ENCODE peak calls at places on chromosomes 6 and 20, in ten cellular contexts. H, U, Z, K, J, W, X, P, I and R are unnamed samples.

GRCh38 chr6:33686981-33687975 is 24.2 kb downstream of the UQCC2 start:
- DNase-seq in H (no peak), U (no peak), Z (no peak), K (no peak), J (no peak), W (no peak), X (no peak), P (no peak), I (no peak), R (no peak)

GRCh38 chr20:53126185-53126584 is 154.0 kb downstream of the TSHZ2 start:
- DNase-seq in H (peak), U (no peak), Z (no peak), K (peak), J (no peak), W (no peak), X (no peak), P (no peak), I (no peak), R (no peak)

GRCh38 chr6:105921781-105922180 is 164.4 kb upstream of the PRDM1 start:
- DNase-seq in H (no peak), U (no peak), Z (peak), K (no peak), J (no peak), W (no peak), X (no peak), P (no peak), I (no peak), R (no peak)

GRCh38 chr6:90350689-90351554 is 54.3 kb upstream of the BACH2 start:
- DNase-seq in H (no peak), U (no peak), Z (no peak), K (no peak), J (peak), W (no peak), X (peak), P (no peak), I (no peak), R (no peak)

GRCh38 chr20:7355056-7355455 is 585.2 kb downstream of the HAO1 start:
- DNase-seq in H (no peak), U (no peak), Z (no peak), K (no peak), J (no peak), W (no peak), X (no peak), P (no peak), I (no peak), R (no peak)

GRCh38 chr20:415820-416322 is 7.8 kb downstream of the RBCK1 start:
- DNase-seq in H (no peak), U (no peak), Z (no peak), K (no peak), J (no peak), W (no peak), X (no peak), P (no peak), I (no peak), R (no peak)

GRCh38 chr6:32816746-32817204 is at the start of gene HLA-DOB:
- DNase-seq in H (no peak), U (peak), Z (no peak), K (peak), J (no peak), W (no peak), X (no peak), P (peak), I (no peak), R (no peak)

GRCh38 chr6:165926378-165926777 is 241.3 kb downstream of the TBXT start:
- DNase-seq in H (no peak), U (no peak), Z (no peak), K (no peak), J (no peak), W (no peak), X (no peak), P (no peak), I (no peak), R (no peak)

GRCh38 chr6:1627884-1628550 is 18.3 kb downstream of the FOXC1 start:
- DNase-seq in H (no peak), U (no peak), Z (no peak), K (no peak), J (no peak), W (no peak), X (no peak), P (no peak), I (no peak), R (no peak)

GRCh38 chr6:16421462-16421960 is 183.1 kb downstream of the GMPR start:
- DNase-seq in H (no peak), U (no peak), Z (no peak), K (no peak), J (no peak), W (no peak), X (no peak), P (no peak), I (no peak), R (no peak)

GRCh38 chr6:169722362-169723199 is 1.7 kb downstream of the PHF10 start:
- DNase-seq in H (no peak), U (peak), Z (peak), K (peak), J (peak), W (no peak), X (peak), P (peak), I (no peak), R (peak)

GRCh38 chr20:53691060-53691810 is 97.6 kb upstream of the ZNF217 start:
- DNase-seq in H (no peak), U (peak), Z (no peak), K (peak), J (no peak), W (no peak), X (no peak), P (no peak), I (no peak), R (no peak)

GRCh38 chr6:85640806-85641205 is 1.9 kb downstream of the SYNCRIP start:
- DNase-seq in H (no peak), U (no peak), Z (no peak), K (no peak), J (no peak), W (no peak), X (no peak), P (no peak), I (no peak), R (no peak)

GRCh38 chr6:165573671-165574070 is 89.4 kb downstream of the PDE10A start:
- DNase-seq in H (peak), U (no peak), Z (no peak), K (peak), J (no peak), W (no peak), X (no peak), P (no peak), I (no peak), R (peak)

GRCh38 chr6:148593130-148593812 is 153.6 kb upstream of the UST start:
- DNase-seq in H (no peak), U (no peak), Z (peak), K (peak), J (no peak), W (peak), X (no peak), P (no peak), I (no peak), R (no peak)

GRCh38 chr20:32240220-32240619 is 32.5 kb downstream of the POFUT1 start:
- DNase-seq in H (no peak), U (no peak), Z (no peak), K (no peak), J (no peak), W (no peak), X (no peak), P (no peak), I (no peak), R (no peak)

GRCh38 chr20:45359406-45360148 is 3.4 kb upstream of the SYS1 start:
- DNase-seq in H (no peak), U (no peak), Z (peak), K (peak), J (no peak), W (no peak), X (no peak), P (no peak), I (no peak), R (no peak)

GRCh38 chr6:81766482-81767069 is 14.1 kb upstream of the TENT5A start:
- DNase-seq in H (no peak), U (no peak), Z (peak), K (peak), J (no peak), W (peak), X (no peak), P (no peak), I (no peak), R (no peak)

GRCh38 chr6:89921197-89921596 is 26.9 kb downstream of the GJA10 start:
- DNase-seq in H (no peak), U (no peak), Z (no peak), K (no peak), J (no peak), W (no peak), X (no peak), P (no peak), I (peak), R (no peak)

GRCh38 chr20:30168800-30169138 is 1088.7 kb upstream of the DEFB115 start:
- DNase-seq in H (no peak), U (no peak), Z (no peak), K (no peak), J (no peak), W (no peak), X (no peak), P (no peak), I (no peak), R (no peak)

GRCh38 chr6:7424967-7425807 is 35.6 kb downstream of the RIOK1 start:
- DNase-seq in H (peak), U (no peak), Z (peak), K (peak), J (no peak), W (no peak), X (no peak), P (no peak), I (no peak), R (peak)

GRCh38 chr6:143860111-143860510 is 4.2 kb upstream of the ZC2HC1B start:
- DNase-seq in H (no peak), U (no peak), Z (no peak), K (no peak), J (no peak), W (no peak), X (no peak), P (no peak), I (no peak), R (no peak)

GRCh38 chr20:50271674-50272412 is 81.2 kb downstream of the CEBPB start:
- DNase-seq in H (no peak), U (no peak), Z (no peak), K (no peak), J (no peak), W (no peak), X (no peak), P (no peak), I (no peak), R (peak)

GRCh38 chr20:38893485-38894090 is 32.6 kb upstream of the FAM83D start:
- DNase-seq in H (peak), U (peak), Z (peak), K (peak), J (peak), W (no peak), X (peak), P (peak), I (no peak), R (peak)

GRCh38 chr6:3353939-3354338 is 95.2 kb downstream of the PSMG4 start:
- DNase-seq in H (no peak), U (no peak), Z (no peak), K (no peak), J (no peak), W (no peak), X (no peak), P (no peak), I (no peak), R (no peak)

GRCh38 chr6:114142256-114142655 is 171.3 kb upstream of the HDAC2 start:
- DNase-seq in H (no peak), U (no peak), Z (no peak), K (peak), J (no peak), W (no peak), X (no peak), P (no peak), I (no peak), R (no peak)

GRCh38 chr20:7375905-7376304 is 564.4 kb downstream of the HAO1 start:
- DNase-seq in H (no peak), U (no peak), Z (no peak), K (peak), J (no peak), W (no peak), X (no peak), P (peak), I (no peak), R (no peak)

GRCh38 chr20:8130840-8131526 is 1.1 kb upstream of the PLCB1 start:
- DNase-seq in H (no peak), U (no peak), Z (no peak), K (no peak), J (no peak), W (no peak), X (no peak), P (no peak), I (no peak), R (no peak)

GRCh38 chr20:47725248-47725973 is 59.9 kb downstream of the SULF2 start:
- DNase-seq in H (peak), U (peak), Z (peak), K (peak), J (peak), W (peak), X (peak), P (peak), I (peak), R (peak)

GRCh38 chr6:11644071-11644470 is 106.5 kb downstream of the TMEM170B start:
- DNase-seq in H (no peak), U (no peak), Z (no peak), K (no peak), J (no peak), W (no peak), X (no peak), P (no peak), I (no peak), R (no peak)

GRCh38 chr6:11710221-11710836 is 68.3 kb downstream of the ADTRP start:
- DNase-seq in H (no peak), U (no peak), Z (no peak), K (peak), J (no peak), W (no peak), X (peak), P (no peak), I (peak), R (no peak)

GRCh38 chr6:156351346-156351966 is 425.7 kb upstream of the ARID1B start:
- DNase-seq in H (no peak), U (no peak), Z (no peak), K (no peak), J (no peak), W (no peak), X (no peak), P (no peak), I (peak), R (peak)

GRCh38 chr20:41367393-41367695 is 726 bp upstream of the EMILIN3 start:
- DNase-seq in H (no peak), U (no peak), Z (no peak), K (no peak), J (no peak), W (no peak), X (no peak), P (no peak), I (no peak), R (no peak)

GRCh38 chr6:9717568-9717967 is 697.3 kb downstream of the TFAP2A start:
- DNase-seq in H (no peak), U (no peak), Z (no peak), K (no peak), J (no peak), W (no peak), X (no peak), P (no peak), I (no peak), R (no peak)

GRCh38 chr20:50020283-50020682 is 37.5 kb downstream of the SNAI1 start:
- DNase-seq in H (no peak), U (peak), Z (no peak), K (peak), J (no peak), W (no peak), X (no peak), P (no peak), I (no peak), R (no peak)